ENCODE peak calls at places on chromosome 18, in seven cellular contexts. Z is cardiac muscle cell, Q is PC-3, T is ovary, I is right atrium auricular region, M is spleen, O is pancreas. J is an unnamed sample.

GRCh38 chr18:10421859-10422258 is 32.6 kb upstream of the APCDD1 start:
- DNase-seq in O (no peak), Q (no peak), Z (no peak), M (no peak), I (no peak), T (no peak), J (no peak)

GRCh38 chr18:39773656-39774055 is 2181.4 kb upstream of the PIK3C3 start:
- DNase-seq in Z (no peak), T (no peak), M (no peak), O (no peak), Q (no peak), I (no peak), J (no peak)

GRCh38 chr18:23703057-23703986 is 14.1 kb downstream of the LAMA3 start:
- DNase-seq in M (no peak), O (no peak), Z (peak; percentile 27), Q (peak; percentile 80), T (no peak), I (no peak), J (no peak)

GRCh38 chr18:32867330-32867729 is 94.5 kb upstream of the KLHL14 start:
- DNase-seq in T (no peak), Z (no peak), I (no peak), Q (no peak), M (no peak), O (no peak), J (no peak)

GRCh38 chr18:72342933-72343332 is 201.2 kb downstream of the CBLN2 start:
- DNase-seq in Q (no peak), M (no peak), O (no peak), Z (no peak), I (no peak), T (no peak), J (no peak)

GRCh38 chr18:2529154-2529553 is 42.2 kb downstream of the METTL4 start:
- DNase-seq in Q (peak; percentile 14), Z (no peak), T (no peak), O (no peak), I (no peak), M (no peak), J (no peak)

GRCh38 chr18:46630160-46630559 is 26.9 kb downstream of the LOXHD1 start:
- DNase-seq in Z (no peak), M (no peak), Q (peak; percentile 1), I (peak; percentile 44), T (no peak), O (no peak), J (no peak)

GRCh38 chr18:34223164-34223892 is 1.4 kb downstream of the NOL4 start:
- DNase-seq in T (no peak), I (no peak), Z (peak; percentile 49), O (peak; percentile 69), Q (no peak), M (peak; percentile 56), J (no peak)

GRCh38 chr18:11553098-11553940 is 56.1 kb upstream of the SLC35G4 start:
- DNase-seq in I (no peak), Z (peak; percentile 65), Q (peak; percentile 78), M (no peak), O (no peak), T (no peak), J (no peak)

GRCh38 chr18:45106331-45106774 is 425.7 kb downstream of the SETBP1 start:
- DNase-seq in Q (peak; percentile 3), T (no peak), M (no peak), I (no peak), O (no peak), Z (no peak), J (no peak)
- H3K4me3 ChIP-seq in Q (no peak overlapping the region), T (no peak overlapping the region), M (no peak overlapping the region), I (no peak overlapping the region), O (no peak overlapping the region), Z (no peak overlapping the region), J (no peak overlapping the region)

DNA sequence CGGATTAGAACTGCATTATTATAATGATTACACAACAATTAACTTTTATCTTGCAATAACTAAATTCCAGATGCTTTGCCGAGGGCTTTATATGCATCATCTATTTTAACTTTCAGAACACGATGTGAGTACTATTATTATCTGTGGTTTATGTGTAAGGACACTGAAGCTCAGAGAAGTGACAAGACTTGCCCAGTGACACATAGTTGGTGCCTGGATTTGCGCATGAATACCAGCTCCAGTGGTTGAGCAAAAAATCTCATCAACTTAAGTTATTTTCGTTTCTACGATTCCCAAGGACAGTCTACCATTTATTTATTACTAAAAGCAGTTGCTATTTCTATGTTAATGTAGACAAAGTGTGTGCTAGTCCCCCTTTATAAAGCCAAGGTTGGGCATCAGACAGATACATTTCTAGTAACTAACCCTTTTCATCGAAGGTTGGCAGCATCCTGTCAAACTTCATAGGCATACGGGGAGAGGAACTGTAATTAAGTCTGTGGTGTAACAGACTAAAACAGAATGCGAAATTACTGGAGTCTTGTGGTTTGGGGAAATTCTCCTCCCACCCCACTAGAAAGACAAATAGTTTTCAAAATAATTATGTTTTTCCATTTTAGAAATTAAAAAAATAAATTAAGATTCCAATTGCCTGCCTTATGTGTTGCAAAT is 73.2 kb upstream of the BOD1L2 start:
- DNase-seq in M (no peak), I (no peak), O (no peak), Q (no peak), T (no peak), Z (no peak), J (no peak)
- H3K4me1 ChIP-seq in M (no peaks in the 10 kb centered on the region), I (no peaks in the 10 kb centered on the region), O (no peaks in the 10 kb centered on the region), Q (no peaks in the 10 kb centered on the region), T (no peaks in the 10 kb centered on the region), Z (peaks cover 4% of the 10 kb centered on the region), J (no peaks in the 10 kb centered on the region)

DNA sequence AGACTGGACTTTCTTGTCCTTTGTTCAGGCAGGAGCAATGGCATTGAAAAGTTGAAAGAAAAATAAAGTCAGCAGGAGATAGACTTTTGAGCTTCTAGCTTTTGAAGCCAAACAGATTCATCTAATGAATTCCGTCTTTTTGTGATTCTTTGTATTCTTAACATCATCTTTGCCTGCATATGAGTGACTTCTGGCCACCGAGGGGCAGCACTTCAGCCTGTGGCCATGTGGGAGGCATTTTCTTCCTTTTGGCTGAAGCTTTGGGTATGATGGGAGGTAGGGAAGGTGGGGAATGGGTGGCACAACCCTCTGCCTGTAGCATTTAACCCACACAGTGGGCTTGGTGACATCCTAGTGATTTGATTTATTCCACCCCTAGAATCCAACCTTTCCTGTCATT is 220.6 kb downstream of the SETBP1 start:
- DNase-seq in Q (no peak), O (no peak), M (no peak), Z (no peak), T (no peak), I (no peak), J (no peak)
- TF ChIP-seq CTCF in Q (peak; percentile 53), O (no peak), M (no peak), Z (peak; percentile 32), T (no peak), I (no peak), J (no peak)

DNA sequence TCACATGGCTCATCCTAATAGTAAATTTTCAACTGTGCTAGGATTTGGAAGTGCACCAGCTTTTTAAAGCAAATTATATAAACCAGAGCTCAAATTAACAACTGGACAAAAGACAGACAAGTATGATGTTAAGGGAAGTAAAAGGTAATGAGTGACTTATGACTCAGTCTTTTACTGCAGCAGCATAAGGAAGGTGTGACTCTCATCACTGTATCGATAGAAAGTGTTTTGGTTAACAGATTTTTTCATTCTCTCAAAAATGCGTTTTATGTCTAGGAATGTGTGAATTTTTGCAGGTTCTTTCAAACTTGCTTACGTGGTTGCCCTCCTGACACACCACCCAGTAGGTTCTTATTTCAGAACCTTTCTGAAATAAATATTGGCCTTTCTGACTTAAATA is 244.2 kb upstream of the BOD1L2 start:
- DNase-seq in M (no peak), Z (no peak), I (no peak), O (no peak), T (no peak), Q (peak; percentile 19), J (no peak)
- H3K4me3 ChIP-seq in M (no peak overlapping the region), Z (no peak overlapping the region), I (no peak overlapping the region), O (no peak overlapping the region), T (no peak overlapping the region), Q (no peak overlapping the region), J (no peak overlapping the region)

GRCh38 chr18:42028232-42028832 is 73.3 kb downstream of the PIK3C3 start:
- DNase-seq in I (no peak), O (no peak), Z (peak; percentile 20), M (no peak), Q (peak; percentile 29), T (no peak), J (no peak)

GRCh38 chr18:42029100-42029499 is 74.1 kb downstream of the PIK3C3 start:
- DNase-seq in O (no peak), T (no peak), I (no peak), M (no peak), Z (no peak), Q (no peak), J (no peak)

GRCh38 chr18:42025491-42025890 is 70.5 kb downstream of the PIK3C3 start:
- DNase-seq in I (no peak), Q (no peak), O (no peak), Z (no peak), T (no peak), M (no peak), J (no peak)

GRCh38 chr18:42025974-42026625 is 71.1 kb downstream of the PIK3C3 start:
- DNase-seq in T (no peak), M (no peak), I (no peak), Q (no peak), Z (no peak), O (no peak), J (no peak)

GRCh38 chr18:42024131-42024530 is 69.1 kb downstream of the PIK3C3 start:
- DNase-seq in O (no peak), Q (no peak), M (no peak), Z (no peak), T (no peak), I (no peak), J (no peak)
- H3K4me1 ChIP-seq in O (no peaks in the 10 kb centered on the region), Q (no peaks in the 10 kb centered on the region), M (no peaks in the 10 kb centered on the region), Z (no peaks in the 10 kb centered on the region), T (no peaks in the 10 kb centered on the region), I (no peaks in the 10 kb centered on the region), J (no peaks in the 10 kb centered on the region)

DNA sequence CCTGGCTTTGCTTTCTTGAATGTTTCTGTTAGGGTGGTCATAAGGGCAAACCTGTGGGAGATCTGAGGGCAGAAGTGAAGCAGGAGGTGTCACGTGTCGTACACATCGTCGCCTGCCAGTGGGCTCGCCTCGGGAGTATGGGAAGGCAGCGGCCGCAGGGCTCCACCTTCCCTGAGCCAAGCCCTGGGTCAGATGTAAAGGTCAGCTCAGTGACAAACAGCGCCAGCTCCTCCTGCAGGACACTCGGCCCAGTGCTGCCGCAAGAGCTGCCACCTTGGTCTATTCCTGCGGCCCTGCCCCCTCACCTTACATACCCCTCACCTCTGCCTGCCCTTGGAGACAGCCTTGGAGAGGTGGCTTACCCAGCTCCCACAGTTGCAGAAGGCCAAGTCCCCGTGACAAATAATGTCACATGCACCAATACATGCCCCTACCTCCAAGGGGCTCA is 64.2 kb downstream of the PSMG2 start:
- DNase-seq in M (no peak), Q (no peak), T (no peak), I (no peak), O (no peak), Z (peak; percentile 54), J (no peak)
- TF ChIP-seq CTCF in M (no peak), Q (peak; percentile 25), T (no peak), I (no peak), O (no peak), Z (no peak), J (no peak)

J was measured in vagina.